ENCODE peak calls at places on chromosomes 2 and 18, in eight cellular contexts. One of them, this sample, is unnamed.

GRCh38 chr2:232325324-232326273 is 53.0 kb upstream of the ALPP start:
- DNase-seq in K562: peak; percentile 21
- DNase-seq in HL-60: no peak
- DNase-seq in SK-N-SH: peak; percentile 71
- DNase-seq in GM23338: peak; percentile 49
- DNase-seq in HCT116: no peak
- DNase-seq in HepG2: peak; percentile 42
- DNase-seq in GM12878: no peak
- DNase-seq in this sample: no peak

GRCh38 chr2:29782087-29782486 is 139.3 kb downstream of the ALK start:
- DNase-seq in GM12878: no peak
- DNase-seq in K562: no peak
- DNase-seq in GM23338: no peak
- DNase-seq in HL-60: no peak
- DNase-seq in SK-N-SH: no peak
- DNase-seq in HCT116: no peak
- DNase-seq in HepG2: no peak
- DNase-seq in this sample: no peak

GRCh38 chr18:27413495-27414401 is 228.6 kb upstream of the CHST9 start:
- DNase-seq in K562: no peak
- DNase-seq in GM12878: no peak
- DNase-seq in HCT116: no peak
- DNase-seq in SK-N-SH: no peak
- DNase-seq in GM23338: no peak
- DNase-seq in HL-60: no peak
- DNase-seq in HepG2: no peak
- DNase-seq in this sample: no peak

GRCh38 chr2:40450066-40450841 is 1.6 kb downstream of the SLC8A1 start:
- DNase-seq in K562: no peak
- DNase-seq in GM12878: no peak
- DNase-seq in HCT116: no peak
- DNase-seq in HL-60: peak; percentile 59
- DNase-seq in HepG2: no peak
- DNase-seq in GM23338: peak; percentile 20
- DNase-seq in SK-N-SH: peak; percentile 41
- DNase-seq in this sample: no peak

GRCh38 chr2:9451231-9451630 is 23.1 kb upstream of the IAH1 start:
- DNase-seq in GM23338: no peak
- DNase-seq in K562: no peak
- DNase-seq in HL-60: no peak
- DNase-seq in HCT116: no peak
- DNase-seq in GM12878: no peak
- DNase-seq in HepG2: no peak
- DNase-seq in SK-N-SH: no peak
- DNase-seq in this sample: no peak

GRCh38 chr2:64918220-64918886 is 70.8 kb upstream of the SLC1A4 start:
- DNase-seq in GM23338: peak; percentile 77
- DNase-seq in HepG2: no peak
- DNase-seq in SK-N-SH: no peak
- DNase-seq in HL-60: no peak
- DNase-seq in HCT116: no peak
- DNase-seq in K562: no peak
- DNase-seq in GM12878: no peak
- DNase-seq in this sample: no peak

GRCh38 chr2:184765048-184765881 is 166.9 kb downstream of the ZNF804A start:
- DNase-seq in HCT116: no peak
- DNase-seq in HL-60: no peak
- DNase-seq in GM12878: no peak
- DNase-seq in GM23338: peak; percentile 3
- DNase-seq in SK-N-SH: no peak
- DNase-seq in K562: no peak
- DNase-seq in HepG2: no peak
- DNase-seq in this sample: no peak

GRCh38 chr18:74977041-74977440 is 231.9 kb downstream of the PTGR3 start:
- DNase-seq in SK-N-SH: no peak
- DNase-seq in HepG2: no peak
- DNase-seq in GM12878: no peak
- DNase-seq in HCT116: no peak
- DNase-seq in K562: no peak
- DNase-seq in GM23338: no peak
- DNase-seq in HL-60: no peak
- DNase-seq in this sample: no peak

GRCh38 chr18:79753391-79753851 is 44.3 kb upstream of the KCNG2 start:
- DNase-seq in HL-60: no peak
- DNase-seq in SK-N-SH: no peak
- DNase-seq in HepG2: no peak
- DNase-seq in GM12878: no peak
- DNase-seq in GM23338: no peak
- DNase-seq in K562: no peak
- DNase-seq in HCT116: no peak
- DNase-seq in this sample: no peak

GRCh38 chr2:10385501-10385900 is 62.6 kb downstream of the ODC1 start:
- DNase-seq in K562: no peak
- DNase-seq in GM12878: no peak
- DNase-seq in SK-N-SH: no peak
- DNase-seq in HCT116: no peak
- DNase-seq in HepG2: no peak
- DNase-seq in GM23338: no peak
- DNase-seq in HL-60: no peak
- DNase-seq in this sample: no peak

GRCh38 chr2:145068509-145068908 is 548.6 kb upstream of the ZEB2 start:
- DNase-seq in HepG2: no peak
- DNase-seq in HL-60: no peak
- DNase-seq in SK-N-SH: no peak
- DNase-seq in GM23338: no peak
- DNase-seq in K562: no peak
- DNase-seq in GM12878: no peak
- DNase-seq in HCT116: no peak
- DNase-seq in this sample: no peak

GRCh38 chr2:70724366-70724765 is 43.6 kb downstream of the ADD2 start:
- DNase-seq in K562: no peak
- DNase-seq in HepG2: no peak
- DNase-seq in HL-60: no peak
- DNase-seq in HCT116: no peak
- DNase-seq in GM23338: no peak
- DNase-seq in GM12878: no peak
- DNase-seq in SK-N-SH: no peak
- DNase-seq in this sample: no peak

GRCh38 chr2:152383702-152384101 is 48.7 kb downstream of the FMNL2 start:
- DNase-seq in SK-N-SH: no peak
- DNase-seq in GM23338: no peak
- DNase-seq in HCT116: no peak
- DNase-seq in HepG2: no peak
- DNase-seq in HL-60: no peak
- DNase-seq in GM12878: no peak
- DNase-seq in K562: no peak
- DNase-seq in this sample: no peak

GRCh38 chr2:36170805-36171204 is 184.8 kb upstream of the CRIM1 start:
- DNase-seq in HepG2: no peak
- DNase-seq in GM12878: no peak
- DNase-seq in HL-60: no peak
- DNase-seq in K562: no peak
- DNase-seq in HCT116: no peak
- DNase-seq in SK-N-SH: no peak
- DNase-seq in GM23338: no peak
- DNase-seq in this sample: no peak

GRCh38 chr2:98381494-98381893 is 35.2 kb downstream of the CNGA3 start:
- DNase-seq in GM12878: no peak
- DNase-seq in HL-60: no peak
- DNase-seq in HepG2: no peak
- DNase-seq in K562: no peak
- DNase-seq in HCT116: no peak
- DNase-seq in GM23338: no peak
- DNase-seq in SK-N-SH: no peak
- DNase-seq in this sample: no peak
- TF ChIP-seq REST in GM12878: no peak
- TF ChIP-seq REST in HL-60: no peak
- TF ChIP-seq REST in HepG2: no peak
- TF ChIP-seq REST in K562: no peak
- TF ChIP-seq REST in HCT116: no peak
- TF ChIP-seq REST in GM23338: no peak
- TF ChIP-seq REST in SK-N-SH: no peak
- TF ChIP-seq REST in this sample: no peak

GRCh38 chr2:201406077-201406662 is 45.1 kb downstream of the TRAK2 start:
- DNase-seq in HL-60: peak; percentile 14
- DNase-seq in SK-N-SH: no peak
- DNase-seq in HepG2: peak; percentile 57
- DNase-seq in GM23338: no peak
- DNase-seq in GM12878: no peak
- DNase-seq in K562: peak; percentile 9
- DNase-seq in HCT116: no peak
- DNase-seq in this sample: no peak
- TF ChIP-seq POLR2AphosphoS5 in HL-60: no peak
- TF ChIP-seq POLR2AphosphoS5 in SK-N-SH: no peak
- TF ChIP-seq POLR2AphosphoS5 in HepG2: no peak
- TF ChIP-seq POLR2AphosphoS5 in GM23338: no peak
- TF ChIP-seq POLR2AphosphoS5 in GM12878: no peak
- TF ChIP-seq POLR2AphosphoS5 in K562: no peak
- TF ChIP-seq POLR2AphosphoS5 in HCT116: peak; percentile 17
- TF ChIP-seq POLR2AphosphoS5 in this sample: no peak

DNA sequence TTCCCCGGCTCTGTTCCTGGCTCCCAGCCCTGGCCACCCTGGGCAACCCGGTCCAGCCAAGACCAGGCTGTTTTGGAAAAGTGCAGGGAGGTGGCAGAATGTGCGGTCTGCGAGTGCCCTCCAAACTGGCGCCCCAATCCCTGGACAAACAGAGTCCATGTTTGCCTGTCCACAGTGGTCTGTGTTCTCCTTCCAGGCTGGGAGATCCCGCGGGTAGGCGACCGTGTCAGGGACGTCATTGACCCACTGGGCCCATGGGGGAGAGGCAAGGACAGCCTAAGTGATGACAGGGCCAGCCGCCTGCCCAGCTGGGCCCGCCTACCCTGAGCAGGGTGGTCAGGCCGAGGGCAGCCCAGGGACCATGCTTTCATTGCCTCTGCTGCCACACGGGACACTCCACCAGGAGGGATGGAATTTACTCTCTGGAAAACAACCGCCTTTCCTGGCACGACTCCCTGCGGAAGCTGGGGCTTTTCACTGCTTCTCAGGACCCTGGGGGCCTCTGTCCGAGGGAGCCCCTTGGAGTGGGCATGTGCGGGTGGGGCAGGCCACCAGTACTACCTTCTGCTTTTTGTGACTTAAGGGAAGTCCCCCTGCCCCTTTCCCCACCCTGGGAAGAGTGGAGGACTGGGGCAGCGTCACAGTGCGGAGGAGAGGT is 20.1 kb downstream of the CYP26B1 start:
- DNase-seq in HCT116: no peak
- DNase-seq in HepG2: no peak
- DNase-seq in HL-60: no peak
- DNase-seq in GM12878: no peak
- DNase-seq in K562: no peak
- DNase-seq in SK-N-SH: no peak
- DNase-seq in GM23338: no peak
- DNase-seq in this sample: no peak
- TF ChIP-seq REST in HCT116: no peak
- TF ChIP-seq REST in HepG2: no peak
- TF ChIP-seq REST in HL-60: no peak
- TF ChIP-seq REST in GM12878: no peak
- TF ChIP-seq REST in K562: no peak
- TF ChIP-seq REST in SK-N-SH: no peak
- TF ChIP-seq REST in GM23338: no peak
- TF ChIP-seq REST in this sample: no peak

DNA sequence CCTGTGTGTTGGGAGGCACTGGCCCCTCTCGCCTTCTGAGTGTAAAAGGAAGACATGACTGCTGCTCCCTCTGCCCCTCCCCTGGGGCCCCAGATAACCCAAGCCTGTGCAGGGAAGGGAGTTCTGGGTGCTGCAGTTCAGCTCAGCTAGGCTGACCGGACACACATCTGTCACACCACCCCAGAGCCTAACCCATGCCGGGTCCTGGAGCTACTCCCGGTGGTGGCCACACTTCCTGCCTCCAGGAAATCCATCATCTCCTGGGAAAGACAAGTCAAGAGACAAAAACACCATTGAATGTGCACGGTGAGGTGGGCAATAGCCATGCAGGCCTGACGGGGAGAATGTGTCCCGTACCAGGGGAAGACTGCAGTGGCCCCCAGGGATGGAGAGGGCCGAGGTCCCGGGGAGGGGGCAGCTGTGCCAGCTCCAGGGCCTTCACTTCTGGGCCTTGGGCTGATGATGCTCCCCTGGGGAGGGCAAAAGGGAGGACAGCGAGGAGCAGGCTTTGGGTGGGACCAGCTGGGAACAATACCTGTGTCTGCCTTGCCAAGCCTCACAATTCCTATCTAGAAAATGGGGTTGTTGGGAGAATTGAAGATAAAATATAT is 210.6 kb downstream of the TFCP2L1 start:
- DNase-seq in HCT116: no peak
- DNase-seq in SK-N-SH: no peak
- DNase-seq in GM12878: no peak
- DNase-seq in HL-60: no peak
- DNase-seq in K562: peak; percentile 14
- DNase-seq in HepG2: no peak
- DNase-seq in GM23338: no peak
- DNase-seq in this sample: no peak
- TF ChIP-seq POLR2AphosphoS5 in HCT116: no peak
- TF ChIP-seq POLR2AphosphoS5 in SK-N-SH: no peak
- TF ChIP-seq POLR2AphosphoS5 in GM12878: no peak
- TF ChIP-seq POLR2AphosphoS5 in HL-60: no peak
- TF ChIP-seq POLR2AphosphoS5 in K562: no peak
- TF ChIP-seq POLR2AphosphoS5 in HepG2: no peak
- TF ChIP-seq POLR2AphosphoS5 in GM23338: no peak
- TF ChIP-seq POLR2AphosphoS5 in this sample: no peak

GRCh38 chr2:127950264-127950663 is 64.5 kb upstream of the AMMECR1L start:
- DNase-seq in GM12878: no peak
- DNase-seq in HCT116: no peak
- DNase-seq in SK-N-SH: no peak
- DNase-seq in K562: no peak
- DNase-seq in HL-60: no peak
- DNase-seq in HepG2: no peak
- DNase-seq in GM23338: no peak
- DNase-seq in this sample: no peak
- TF ChIP-seq REST in GM12878: no peak
- TF ChIP-seq REST in HCT116: no peak
- TF ChIP-seq REST in SK-N-SH: no peak
- TF ChIP-seq REST in K562: no peak
- TF ChIP-seq REST in HL-60: no peak
- TF ChIP-seq REST in HepG2: no peak
- TF ChIP-seq REST in GM23338: no peak
- TF ChIP-seq REST in this sample: no peak

This sample was measured in Panc1.